ENCODE peak calls at places on chromosomes 6 and 20, in four cellular contexts. One of them, this sample, is unnamed.
A peak's percentile ranks its signal among the peaks of the same experiment; 100 is the strongest.

GRCh38 chr6:107862383-107862782 is 38.3 kb upstream of the SCML4 start:
- DNase-seq in IMR-90: no peak
- DNase-seq in trophoblast cell: no peak
- DNase-seq in neuronal stem cell: no peak
- DNase-seq in this sample: no peak

GRCh38 chr20:373171-373890 is 7.2 kb upstream of the TRIB3 start:
- DNase-seq in IMR-90: peak; percentile 92
- DNase-seq in trophoblast cell: peak; percentile 62
- DNase-seq in neuronal stem cell: no peak
- DNase-seq in this sample: no peak

GRCh38 chr6:126174697-126175096 is 165.2 kb upstream of the CENPW start:
- DNase-seq in IMR-90: no peak
- DNase-seq in trophoblast cell: no peak
- DNase-seq in neuronal stem cell: no peak
- DNase-seq in this sample: no peak

GRCh38 chr6:106194949-106195919 is 109.1 kb downstream of the PRDM1 start:
- DNase-seq in IMR-90: peak; percentile 68
- DNase-seq in trophoblast cell: peak; percentile 39
- DNase-seq in neuronal stem cell: no peak
- DNase-seq in this sample: no peak

GRCh38 chr6:35954335-35954734 is 33.4 kb upstream of the SRPK1 start:
- DNase-seq in IMR-90: peak; percentile 27
- DNase-seq in trophoblast cell: no peak
- DNase-seq in neuronal stem cell: no peak
- DNase-seq in this sample: no peak

GRCh38 chr6:7590918-7591302 is 912 bp downstream of the SNRNP48 start:
- DNase-seq in IMR-90: peak; percentile 23
- DNase-seq in trophoblast cell: no peak
- DNase-seq in neuronal stem cell: no peak
- DNase-seq in this sample: no peak

GRCh38 chr20:45469336-45470261 is at the start of gene WFDC2:
- DNase-seq in IMR-90: no peak
- DNase-seq in trophoblast cell: no peak
- DNase-seq in neuronal stem cell: no peak
- DNase-seq in this sample: peak; percentile 78

GRCh38 chr6:41709375-41709774 is 26.0 kb downstream of the TFEB start:
- DNase-seq in IMR-90: no peak
- DNase-seq in trophoblast cell: no peak
- DNase-seq in neuronal stem cell: no peak
- DNase-seq in this sample: no peak

GRCh38 chr20:62723768-62724420 is 15.3 kb downstream of the NTSR1 start:
- DNase-seq in IMR-90: no peak
- DNase-seq in trophoblast cell: no peak
- DNase-seq in neuronal stem cell: no peak
- DNase-seq in this sample: no peak

GRCh38 chr6:168716581-168716980 is 275.6 kb downstream of the SMOC2 start:
- DNase-seq in IMR-90: no peak
- DNase-seq in trophoblast cell: no peak
- DNase-seq in neuronal stem cell: no peak
- DNase-seq in this sample: no peak

GRCh38 chr20:50321797-50322480 is 131.3 kb downstream of the CEBPB start:
- DNase-seq in IMR-90: peak; percentile 72
- DNase-seq in trophoblast cell: no peak
- DNase-seq in neuronal stem cell: no peak
- DNase-seq in this sample: no peak
- H3K18ac ChIP-seq in IMR-90: peak overlapping the region; percentile 86
- H3K18ac ChIP-seq in trophoblast cell: peak overlapping the region; percentile 31
- H3K18ac ChIP-seq in neuronal stem cell: peak overlapping the region; percentile 86
- H3K18ac ChIP-seq in this sample: peak overlapping the region; percentile 2

DNA sequence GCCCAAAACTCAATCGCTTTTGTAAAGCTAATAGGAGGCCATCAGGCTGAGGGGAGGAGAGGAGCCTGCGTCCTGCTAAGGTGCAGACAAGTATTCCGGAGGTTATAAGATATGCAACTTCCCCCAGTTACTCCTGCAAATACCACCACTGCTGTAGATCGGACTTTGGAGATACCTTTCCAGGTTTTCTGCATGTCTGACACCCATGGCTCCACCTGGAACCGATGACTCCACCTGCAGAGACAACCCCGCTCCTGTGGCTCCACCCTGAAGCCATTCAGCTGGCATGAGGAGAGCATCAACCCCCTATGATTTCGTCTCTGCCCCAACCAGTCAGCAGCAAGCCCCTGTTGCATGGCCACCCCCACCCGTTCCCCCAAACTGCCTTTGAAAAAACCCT is 59.7 kb upstream of the SAMD5 start:
- DNase-seq in IMR-90: no peak
- DNase-seq in trophoblast cell: no peak
- DNase-seq in neuronal stem cell: no peak
- DNase-seq in this sample: no peak
- H3K18ac ChIP-seq in IMR-90: no peak overlapping the region
- H3K18ac ChIP-seq in trophoblast cell: peak overlapping the region; percentile 59
- H3K18ac ChIP-seq in neuronal stem cell: no peak overlapping the region
- H3K18ac ChIP-seq in this sample: no peak overlapping the region

GRCh38 chr6:135180458-135181332 is at the start of gene MYB:
- DNase-seq in IMR-90: peak; percentile 38
- DNase-seq in trophoblast cell: peak; percentile 50
- DNase-seq in neuronal stem cell: peak; percentile 67
- DNase-seq in this sample: peak; percentile 81

GRCh38 chr6:135179920-135180457 is 1.1 kb upstream of the MYB start:
- DNase-seq in IMR-90: peak; percentile 46
- DNase-seq in trophoblast cell: no peak
- DNase-seq in neuronal stem cell: peak; percentile 2
- DNase-seq in this sample: no peak

GRCh38 chr6:135182120-135182992 is 1.2 kb downstream of the MYB start:
- DNase-seq in IMR-90: no peak
- DNase-seq in trophoblast cell: no peak
- DNase-seq in neuronal stem cell: peak; percentile 26
- DNase-seq in this sample: peak; percentile 66

GRCh38 chr6:135182993-135183531 is 2.0 kb downstream of the MYB start:
- DNase-seq in IMR-90: no peak
- DNase-seq in trophoblast cell: peak; percentile 25
- DNase-seq in neuronal stem cell: peak; percentile 12
- DNase-seq in this sample: no peak

DNA sequence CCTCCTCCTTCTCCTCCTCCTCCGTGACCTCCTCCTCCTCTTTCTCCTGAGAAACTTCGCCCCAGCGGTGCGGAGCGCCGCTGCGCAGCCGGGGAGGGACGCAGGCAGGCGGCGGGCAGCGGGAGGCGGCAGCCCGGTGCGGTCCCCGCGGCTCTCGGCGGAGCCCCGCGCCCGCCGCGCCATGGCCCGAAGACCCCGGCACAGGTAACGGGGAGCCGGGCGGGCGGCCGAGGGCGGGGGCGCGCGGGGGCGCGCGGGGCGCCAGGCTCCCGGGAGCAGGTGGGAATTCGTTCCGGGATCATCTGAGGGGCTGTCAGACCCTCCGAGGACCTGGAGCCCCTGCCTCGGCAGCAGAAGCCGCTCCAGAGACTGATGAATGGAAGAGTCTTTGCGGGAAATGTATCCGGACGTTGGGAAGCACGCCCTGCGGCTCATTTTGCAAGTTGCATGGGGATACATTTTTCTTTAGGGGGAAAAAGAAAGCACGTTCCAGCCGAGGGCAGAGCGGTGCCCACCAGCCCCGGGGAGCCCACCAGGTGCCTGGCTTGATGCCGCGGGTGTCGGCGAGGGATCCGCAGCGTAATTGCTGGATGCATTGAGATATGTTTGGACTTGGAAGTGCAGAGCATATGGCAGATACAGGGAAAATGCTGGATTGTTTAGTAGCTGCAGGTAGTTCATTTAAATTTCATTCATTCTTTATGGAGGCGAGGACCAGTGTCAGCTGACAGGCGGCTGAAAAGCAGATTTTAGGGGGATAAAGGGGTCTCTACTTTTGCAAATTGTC is 418 bp downstream of the MYB start:
- DNase-seq in IMR-90: no peak
- DNase-seq in trophoblast cell: no peak
- DNase-seq in neuronal stem cell: peak; percentile 21
- DNase-seq in this sample: no peak
- H3K18ac ChIP-seq in IMR-90: no peak overlapping the region
- H3K18ac ChIP-seq in trophoblast cell: no peak overlapping the region
- H3K18ac ChIP-seq in neuronal stem cell: peak overlapping the region; percentile 84
- H3K18ac ChIP-seq in this sample: peak overlapping the region; percentile 72

GRCh38 chr6:52518279-52518944 is 58.4 kb downstream of the TRAM2 start:
- DNase-seq in IMR-90: no peak
- DNase-seq in trophoblast cell: no peak
- DNase-seq in neuronal stem cell: no peak
- DNase-seq in this sample: no peak
- H3K18ac ChIP-seq in IMR-90: peak overlapping the region; percentile 87
- H3K18ac ChIP-seq in trophoblast cell: peak overlapping the region; percentile 54
- H3K18ac ChIP-seq in neuronal stem cell: peak overlapping the region; percentile 83
- H3K18ac ChIP-seq in this sample: peak overlapping the region; percentile 53

DNA sequence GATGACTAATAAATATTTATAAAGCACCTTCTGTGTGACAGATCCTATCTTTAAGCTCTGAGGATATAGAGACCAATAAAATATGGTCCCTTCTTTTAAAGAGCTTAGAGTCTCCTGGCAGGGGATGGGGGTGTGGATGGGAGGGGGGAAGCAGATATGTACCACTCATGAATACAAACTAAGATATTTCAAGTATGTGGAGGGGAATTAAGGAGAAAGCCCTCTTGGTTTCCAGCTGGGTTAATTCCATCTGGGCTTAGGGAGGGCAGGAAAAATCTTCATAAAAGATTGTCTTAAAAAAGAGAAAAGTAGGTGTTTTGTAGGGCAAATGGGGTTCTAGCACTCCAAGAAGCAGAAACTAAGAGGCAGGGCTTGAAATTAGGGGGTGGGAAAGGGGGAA is 21.6 kb upstream of the FBXO9 start:
- DNase-seq in IMR-90: peak; percentile 46
- DNase-seq in trophoblast cell: no peak
- DNase-seq in neuronal stem cell: no peak
- DNase-seq in this sample: no peak
- H3K18ac ChIP-seq in IMR-90: peak overlapping the region; percentile 98
- H3K18ac ChIP-seq in trophoblast cell: no peak overlapping the region
- H3K18ac ChIP-seq in neuronal stem cell: no peak overlapping the region
- H3K18ac ChIP-seq in this sample: no peak overlapping the region